ENCODE peak calls at places on chromosome 16, in five cellular contexts. Y, I, F, W and X are unnamed samples.

GRCh38 chr16:56400458-56400857 is 24.9 kb downstream of the AMFR start:
- DNase-seq in Y (no peak), I (no peak), F (no peak), W (no peak), X (no peak)

GRCh38 chr16:22220076-22220453 is 14.0 kb downstream of the EEF2K start:
- DNase-seq in Y (no peak), I (peak; percentile 91), F (no peak), W (no peak), X (no peak)

GRCh38 chr16:53899471-53899870 is 195.5 kb downstream of the FTO start:
- DNase-seq in Y (no peak), I (no peak), F (no peak), W (no peak), X (no peak)

GRCh38 chr16:16014329-16015224 is 65.2 kb downstream of the ABCC1 start:
- DNase-seq in Y (no peak), I (peak; percentile 77), F (no peak), W (no peak), X (no peak)

GRCh38 chr16:397736-398332 is 835 bp downstream of the NME4 start:
- DNase-seq in Y (peak; percentile 91), I (peak; percentile 51), F (peak; percentile 92), W (peak; percentile 96), X (no peak)

GRCh38 chr16:67594256-67594915 is 32.1 kb downstream of the CTCF start:
- DNase-seq in Y (no peak), I (no peak), F (no peak), W (no peak), X (no peak)

GRCh38 chr16:78428193-78428592 is 328.7 kb downstream of the WWOX start:
- DNase-seq in Y (no peak), I (no peak), F (no peak), W (no peak), X (no peak)

GRCh38 chr16:57800213-57801097 is 1.8 kb downstream of the KIFC3 start:
- DNase-seq in Y (no peak), I (no peak), F (no peak), W (peak; percentile 13), X (no peak)

GRCh38 chr16:252366-253337 is 18.0 kb downstream of the FAM234A start:
- DNase-seq in Y (no peak), I (no peak), F (no peak), W (no peak), X (peak; percentile 27)

GRCh38 chr16:83842755-83843507 is 35.2 kb downstream of the HSBP1 start:
- DNase-seq in Y (peak; percentile 24), I (no peak), F (no peak), W (no peak), X (no peak)

GRCh38 chr16:66984902-66985311 is 3.5 kb upstream of the CES4A start:
- DNase-seq in Y (no peak), I (no peak), F (no peak), W (no peak), X (no peak)

GRCh38 chr16:1048442-1049112 is 24.0 kb upstream of the SSTR5 start:
- DNase-seq in Y (peak; percentile 89), I (peak; percentile 97), F (peak; percentile 85), W (peak; percentile 99), X (no peak)

GRCh38 chr16:1311212-1311737 is 1.8 kb downstream of the UBE2I start:
- DNase-seq in Y (peak; percentile 57), I (no peak), F (no peak), W (peak; percentile 82), X (no peak)

GRCh38 chr16:31467151-31467550 is 4.8 kb upstream of the TGFB1I1 start:
- DNase-seq in Y (no peak), I (no peak), F (no peak), W (peak; percentile 18), X (no peak)

GRCh38 chr16:27461483-27462171 is 59.7 kb downstream of the IL21R start:
- DNase-seq in Y (no peak), I (peak; percentile 85), F (no peak), W (no peak), X (no peak)

GRCh38 chr16:23274968-23275367 is 27.1 kb upstream of the SCNN1B start:
- DNase-seq in Y (peak; percentile 19), I (no peak), F (peak; percentile 48), W (peak; percentile 59), X (no peak)

GRCh38 chr16:26863971-26864370 is 202.8 kb upstream of the C16orf82 start:
- DNase-seq in Y (no peak), I (no peak), F (no peak), W (no peak), X (no peak)

GRCh38 chr16:70331588-70332358 is 14.9 kb upstream of the DDX19A start:
- DNase-seq in Y (peak; percentile 18), I (no peak), F (peak; percentile 37), W (peak; percentile 58), X (no peak)

GRCh38 chr16:9258423-9259051 is 167.1 kb downstream of the HAPSTR1 start:
- DNase-seq in Y (peak; percentile 80), I (peak; percentile 30), F (peak; percentile 76), W (peak; percentile 77), X (no peak)

GRCh38 chr16:680967-681745 is 946 bp downstream of the STUB1 start:
- DNase-seq in Y (peak; percentile 53), I (no peak), F (no peak), W (peak; percentile 73), X (no peak)

GRCh38 chr16:2820836-2821482 is 3.9 kb downstream of the PRSS21 start:
- DNase-seq in Y (no peak), I (no peak), F (no peak), W (peak; percentile 37), X (no peak)

GRCh38 chr16:56814537-56815432 is 50.2 kb upstream of the SLC12A3 start:
- DNase-seq in Y (peak; percentile 44), I (peak; percentile 50), F (no peak), W (no peak), X (no peak)

GRCh38 chr16:813204-813915 is 12.8 kb upstream of the GNG13 start:
- DNase-seq in Y (peak; percentile 86), I (no peak), F (peak; percentile 78), W (peak; percentile 98), X (no peak)

GRCh38 chr16:67528870-67529638 is 425 bp downstream of the RIPOR1 start:
- DNase-seq in Y (peak; percentile 80), I (peak; percentile 40), F (no peak), W (peak; percentile 87), X (no peak)

GRCh38 chr16:69150146-69150865 is 17.9 kb downstream of the UTP4 start:
- DNase-seq in Y (peak; percentile 87), I (peak; percentile 52), F (peak; percentile 48), W (peak; percentile 78), X (no peak)

GRCh38 chr16:83390759-83391158 is 417.0 kb upstream of the HSBP1 start:
- DNase-seq in Y (peak; percentile 11), I (no peak), F (no peak), W (no peak), X (no peak)

DNA sequence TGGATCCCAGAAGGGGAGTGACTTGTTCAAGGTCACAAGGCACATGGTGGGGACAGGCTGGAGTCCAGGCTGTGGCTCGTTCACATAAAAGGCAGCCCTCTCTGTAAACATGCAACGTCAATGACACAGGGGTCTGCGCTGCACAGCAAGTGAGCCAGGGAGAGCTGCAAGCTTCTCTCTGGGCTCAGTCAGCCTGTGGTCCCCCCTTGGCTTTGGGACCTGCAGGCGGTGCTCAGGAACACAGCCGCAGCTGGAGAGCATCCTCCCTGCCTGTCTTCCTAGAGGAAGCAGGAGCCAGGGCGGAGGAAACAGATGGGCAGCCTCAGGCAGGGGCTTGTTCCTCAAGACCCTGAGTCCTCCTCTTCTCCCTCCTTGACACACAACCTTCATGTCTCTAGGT is 227.9 kb downstream of the C16orf78 start:
- DNase-seq in Y (no peak), I (no peak), F (peak; percentile 14), W (no peak), X (no peak)
- H3K27me3 ChIP-seq in Y (no peaks in the 10 kb centered on the region), I (no peaks in the 10 kb centered on the region), F (no peaks in the 10 kb centered on the region), W (no peaks in the 10 kb centered on the region), X (no peaks in the 10 kb centered on the region)

GRCh38 chr16:87571868-87572244 is 30.5 kb upstream of the JPH3 start:
- DNase-seq in Y (no peak), I (no peak), F (no peak), W (no peak), X (no peak)
- H3K27me3 ChIP-seq in Y (no peaks in the 10 kb centered on the region), I (no peaks in the 10 kb centered on the region), F (no peaks in the 10 kb centered on the region), W (no peaks in the 10 kb centered on the region), X (no peaks in the 10 kb centered on the region)

GRCh38 chr16:73083271-73083670 is 35.3 kb upstream of the ZFHX3 start:
- DNase-seq in Y (no peak), I (no peak), F (no peak), W (no peak), X (no peak)
- H3K27me3 ChIP-seq in Y (peaks cover 3% of the 10 kb centered on the region), I (no peaks in the 10 kb centered on the region), F (no peaks in the 10 kb centered on the region), W (no peaks in the 10 kb centered on the region), X (no peaks in the 10 kb centered on the region)

GRCh38 chr16:49431040-49431439 is 57.4 kb downstream of the C16orf78 start:
- DNase-seq in Y (no peak), I (no peak), F (no peak), W (no peak), X (no peak)

GRCh38 chr16:49424961-49425360 is 51.4 kb downstream of the C16orf78 start:
- DNase-seq in Y (no peak), I (no peak), F (no peak), W (no peak), X (no peak)

GRCh38 chr16:49427771-49428170 is 54.2 kb downstream of the C16orf78 start:
- DNase-seq in Y (no peak), I (no peak), F (no peak), W (no peak), X (no peak)

GRCh38 chr16:49431591-49432290 is 58.1 kb downstream of the C16orf78 start:
- DNase-seq in Y (no peak), I (no peak), F (no peak), W (no peak), X (no peak)

DNA sequence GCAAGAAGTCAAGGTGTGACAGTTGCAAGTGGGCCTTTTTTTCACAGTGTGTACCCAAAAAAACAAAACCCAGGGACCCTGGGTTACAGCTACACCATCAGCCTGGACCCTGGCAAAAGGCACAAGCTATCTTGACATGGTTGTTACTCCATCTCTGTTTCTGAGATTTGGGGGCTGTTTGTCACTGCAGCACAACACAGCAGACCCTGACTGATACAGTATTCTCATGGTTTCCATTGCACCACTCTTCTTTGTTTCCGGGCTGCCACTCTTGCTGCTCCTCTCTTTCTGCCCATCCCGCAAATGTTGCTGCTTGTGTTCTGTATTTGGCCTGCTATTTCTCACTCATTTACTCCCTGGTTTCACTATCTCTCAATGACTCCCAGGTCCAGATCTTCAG is 55.2 kb downstream of the C16orf78 start:
- DNase-seq in Y (no peak), I (no peak), F (no peak), W (no peak), X (no peak)
- H3K27me3 ChIP-seq in Y (no peaks in the 10 kb centered on the region), I (peaks cover 9% of the 10 kb centered on the region), F (no peaks in the 10 kb centered on the region), W (no peaks in the 10 kb centered on the region), X (no peaks in the 10 kb centered on the region)

GRCh38 chr16:20079106-20079505 is 5.4 kb upstream of the GPR139 start:
- DNase-seq in Y (no peak), I (no peak), F (no peak), W (no peak), X (no peak)

GRCh38 chr16:20073203-20074088 is at the start of gene GPR139:
- DNase-seq in Y (peak; percentile 70), I (no peak), F (peak; percentile 74), W (peak; percentile 92), X (no peak)

GRCh38 chr16:20072524-20073202 is 1.0 kb downstream of the GPR139 start:
- DNase-seq in Y (peak; percentile 6), I (no peak), F (no peak), W (peak; percentile 41), X (no peak)

GRCh38 chr16:20074089-20074956 is 633 bp upstream of the GPR139 start:
- DNase-seq in Y (peak; percentile 44), I (no peak), F (no peak), W (peak; percentile 40), X (no peak)

GRCh38 chr16:20075243-20075642 is 1.6 kb upstream of the GPR139 start:
- DNase-seq in Y (no peak), I (no peak), F (no peak), W (no peak), X (no peak)
- H3K27me3 ChIP-seq in Y (peaks cover 64% of the 10 kb centered on the region), I (no peaks in the 10 kb centered on the region), F (peaks cover 17% of the 10 kb centered on the region), W (peaks cover 42% of the 10 kb centered on the region), X (no peaks in the 10 kb centered on the region)